ENCODE peak calls at places on chromosomes 13 and 19, in eight cellular contexts. One of them, this sample, is unnamed.

GRCh38 chr19:52554216-52554971 is 15.7 kb upstream of the ZNF701 start:
- DNase-seq in DND-41: no peak
- DNase-seq in RWPE1: no peak
- DNase-seq in spleen: no peak
- DNase-seq in uterus: no peak
- DNase-seq in colonic mucosa: no peak
- DNase-seq in neural progenitor cell: no peak
- DNase-seq in heart left ventricle: no peak
- DNase-seq in this sample: no peak

GRCh38 chr13:99215466-99215865 is 14.8 kb downstream of the UBAC2 start:
- DNase-seq in DND-41: peak; percentile 90
- DNase-seq in RWPE1: no peak
- DNase-seq in spleen: peak; percentile 80
- DNase-seq in uterus: no peak
- DNase-seq in colonic mucosa: no peak
- DNase-seq in neural progenitor cell: no peak
- DNase-seq in heart left ventricle: no peak
- DNase-seq in this sample: no peak

GRCh38 chr13:52968074-52968700 is 60.4 kb upstream of the OLFM4 start:
- DNase-seq in DND-41: peak; percentile 76
- DNase-seq in RWPE1: peak; percentile 80
- DNase-seq in spleen: peak; percentile 89
- DNase-seq in uterus: peak; percentile 39
- DNase-seq in colonic mucosa: peak; percentile 82
- DNase-seq in neural progenitor cell: peak; percentile 92
- DNase-seq in heart left ventricle: peak; percentile 69
- DNase-seq in this sample: peak; percentile 29

GRCh38 chr13:24004142-24004541 is 106.8 kb upstream of the C1QTNF9B start:
- DNase-seq in DND-41: no peak
- DNase-seq in RWPE1: no peak
- DNase-seq in spleen: no peak
- DNase-seq in uterus: no peak
- DNase-seq in colonic mucosa: no peak
- DNase-seq in neural progenitor cell: no peak
- DNase-seq in heart left ventricle: no peak
- DNase-seq in this sample: no peak

GRCh38 chr19:7982103-7982502 is 23.3 kb downstream of the ELAVL1 start:
- DNase-seq in DND-41: no peak
- DNase-seq in RWPE1: no peak
- DNase-seq in spleen: peak; percentile 52
- DNase-seq in uterus: no peak
- DNase-seq in colonic mucosa: no peak
- DNase-seq in neural progenitor cell: no peak
- DNase-seq in heart left ventricle: no peak
- DNase-seq in this sample: no peak

GRCh38 chr13:29594310-29594709 is 1.2 kb downstream of the SLC7A1 start:
- DNase-seq in DND-41: peak; percentile 55
- DNase-seq in RWPE1: peak; percentile 67
- DNase-seq in spleen: no peak
- DNase-seq in uterus: peak; percentile 52
- DNase-seq in colonic mucosa: peak; percentile 63
- DNase-seq in neural progenitor cell: peak; percentile 52
- DNase-seq in heart left ventricle: no peak
- DNase-seq in this sample: peak; percentile 71

GRCh38 chr19:2341247-2341705 is 12.8 kb downstream of the SPPL2B start:
- DNase-seq in DND-41: no peak
- DNase-seq in RWPE1: no peak
- DNase-seq in spleen: no peak
- DNase-seq in uterus: no peak
- DNase-seq in colonic mucosa: no peak
- DNase-seq in neural progenitor cell: no peak
- DNase-seq in heart left ventricle: no peak
- DNase-seq in this sample: no peak

GRCh38 chr13:24032674-24033073 is 127.8 kb upstream of the SPATA13 start:
- DNase-seq in DND-41: no peak
- DNase-seq in RWPE1: no peak
- DNase-seq in spleen: no peak
- DNase-seq in uterus: no peak
- DNase-seq in colonic mucosa: no peak
- DNase-seq in neural progenitor cell: no peak
- DNase-seq in heart left ventricle: no peak
- DNase-seq in this sample: no peak

GRCh38 chr13:25881946-25882574 is 169.8 kb downstream of the SHISA2 start:
- DNase-seq in DND-41: no peak
- DNase-seq in RWPE1: no peak
- DNase-seq in spleen: no peak
- DNase-seq in uterus: no peak
- DNase-seq in colonic mucosa: no peak
- DNase-seq in neural progenitor cell: peak; percentile 91
- DNase-seq in heart left ventricle: no peak
- DNase-seq in this sample: no peak

DNA sequence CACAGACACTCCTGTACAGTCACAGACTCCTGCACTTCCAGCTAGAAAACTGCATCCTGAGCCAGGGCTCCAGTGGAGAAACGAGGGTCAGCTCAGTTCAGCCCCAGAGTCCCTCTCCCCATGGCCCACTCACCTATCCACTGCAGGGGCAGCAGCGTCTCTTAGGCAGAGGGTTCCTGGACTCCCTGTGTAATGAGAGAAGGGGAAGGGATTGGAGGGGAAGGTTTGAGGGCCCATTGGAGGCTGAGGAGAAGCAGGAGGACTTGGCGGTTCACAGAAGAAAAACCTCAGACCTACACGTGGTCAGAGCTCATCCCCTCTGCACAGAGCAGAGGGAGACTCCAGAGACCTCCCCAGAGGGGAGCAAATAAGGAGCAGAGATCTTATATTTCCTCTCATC is 9.2 kb upstream of the CEACAM18 start:
- DNase-seq in DND-41: no peak
- DNase-seq in RWPE1: no peak
- DNase-seq in spleen: peak; percentile 21
- DNase-seq in uterus: no peak
- DNase-seq in colonic mucosa: no peak
- DNase-seq in neural progenitor cell: no peak
- DNase-seq in heart left ventricle: no peak
- DNase-seq in this sample: no peak
- H3K27ac ChIP-seq in DND-41: no peak overlapping the region
- H3K27ac ChIP-seq in RWPE1: no peak overlapping the region
- H3K27ac ChIP-seq in spleen: no peak overlapping the region
- H3K27ac ChIP-seq in uterus: no peak overlapping the region
- H3K27ac ChIP-seq in colonic mucosa: no peak overlapping the region
- H3K27ac ChIP-seq in neural progenitor cell: no peak overlapping the region
- H3K27ac ChIP-seq in heart left ventricle: no peak overlapping the region
- H3K27ac ChIP-seq in this sample: no peak overlapping the region

DNA sequence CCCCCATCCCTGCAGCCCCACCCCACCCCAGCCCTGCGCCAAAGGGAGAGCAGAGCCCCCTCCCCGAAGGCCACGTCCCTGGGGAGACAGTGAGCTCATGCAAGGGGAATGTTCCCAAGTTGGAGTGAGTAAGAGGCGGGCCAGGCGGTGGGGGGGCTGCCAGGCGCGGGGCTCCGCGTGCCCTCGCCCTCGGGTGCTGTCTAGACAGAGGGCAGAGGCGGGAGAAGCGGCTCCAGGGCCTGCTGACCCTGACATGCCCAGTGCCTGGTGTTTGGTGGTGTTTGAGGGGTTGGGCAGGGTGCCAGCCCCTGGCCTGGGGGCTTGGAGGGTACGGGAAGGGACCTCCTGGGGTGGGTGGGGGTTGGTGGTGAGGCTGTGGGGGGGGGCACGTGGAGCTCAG is 1.0 kb downstream of the FSTL3 start:
- DNase-seq in DND-41: no peak
- DNase-seq in RWPE1: peak; percentile 85
- DNase-seq in spleen: no peak
- DNase-seq in uterus: peak; percentile 86
- DNase-seq in colonic mucosa: peak; percentile 57
- DNase-seq in neural progenitor cell: no peak
- DNase-seq in heart left ventricle: peak; percentile 86
- DNase-seq in this sample: no peak
- H3K27ac ChIP-seq in DND-41: no peak overlapping the region
- H3K27ac ChIP-seq in RWPE1: peak overlapping the region; percentile 98
- H3K27ac ChIP-seq in spleen: peak overlapping the region; percentile 56
- H3K27ac ChIP-seq in uterus: peak overlapping the region; percentile 90
- H3K27ac ChIP-seq in colonic mucosa: peak overlapping the region; percentile 62
- H3K27ac ChIP-seq in neural progenitor cell: no peak overlapping the region
- H3K27ac ChIP-seq in heart left ventricle: peak overlapping the region; percentile 90
- H3K27ac ChIP-seq in this sample: peak overlapping the region; percentile 92

DNA sequence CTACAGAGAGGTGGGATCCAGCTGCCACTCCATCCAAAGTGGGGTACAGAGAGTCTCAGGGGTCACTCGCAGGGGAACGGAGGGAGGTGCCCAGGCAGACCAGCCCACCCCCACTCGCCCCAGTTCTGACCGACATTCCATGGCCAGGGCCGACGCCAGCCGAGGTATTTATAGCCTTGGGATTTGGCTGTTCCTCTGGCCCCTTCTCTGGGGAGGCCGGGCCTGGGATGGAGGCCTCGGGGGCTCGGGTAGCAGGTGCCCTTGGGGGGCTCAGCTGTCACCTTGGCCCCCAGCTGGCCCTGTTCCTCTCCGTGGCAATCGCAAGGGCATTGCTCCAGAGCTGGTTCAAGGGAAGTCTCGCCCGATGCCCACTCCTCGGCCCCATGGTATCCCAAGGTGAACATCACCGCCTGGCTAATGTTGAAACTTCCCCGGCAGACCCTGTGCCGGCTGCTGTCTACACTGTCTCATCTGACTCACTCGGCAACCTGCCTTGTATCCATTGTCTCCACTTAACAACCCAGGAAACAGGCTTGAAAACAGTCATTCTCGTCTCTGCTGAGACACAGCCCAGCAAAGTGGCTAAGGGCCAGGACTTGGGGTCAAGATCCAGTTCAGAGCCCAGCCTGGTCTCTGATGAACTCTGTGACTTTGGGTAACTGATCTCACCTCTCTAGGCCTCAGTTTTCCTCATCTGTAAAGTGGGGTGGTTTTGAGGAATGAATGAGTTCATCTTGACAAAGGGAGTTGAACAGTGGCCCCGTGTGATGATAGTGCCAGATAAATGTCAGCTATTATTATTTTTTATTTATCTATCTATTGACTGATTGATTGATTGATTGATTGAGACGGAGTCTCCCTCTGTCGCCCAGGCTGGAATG is 9.7 kb downstream of the PRKACA start:
- DNase-seq in DND-41: no peak
- DNase-seq in RWPE1: no peak
- DNase-seq in spleen: no peak
- DNase-seq in uterus: no peak
- DNase-seq in colonic mucosa: no peak
- DNase-seq in neural progenitor cell: no peak
- DNase-seq in heart left ventricle: peak; percentile 79
- DNase-seq in this sample: no peak
- H3K27ac ChIP-seq in DND-41: no peak overlapping the region
- H3K27ac ChIP-seq in RWPE1: peak overlapping the region; percentile 8
- H3K27ac ChIP-seq in spleen: peak overlapping the region; percentile 73
- H3K27ac ChIP-seq in uterus: peak overlapping the region; percentile 28
- H3K27ac ChIP-seq in colonic mucosa: no peak overlapping the region
- H3K27ac ChIP-seq in neural progenitor cell: no peak overlapping the region
- H3K27ac ChIP-seq in heart left ventricle: peak overlapping the region; percentile 99
- H3K27ac ChIP-seq in this sample: no peak overlapping the region

GRCh38 chr19:35068941-35069634 is 27.6 kb downstream of the HPN start:
- DNase-seq in DND-41: no peak
- DNase-seq in RWPE1: no peak
- DNase-seq in spleen: no peak
- DNase-seq in uterus: no peak
- DNase-seq in colonic mucosa: no peak
- DNase-seq in neural progenitor cell: no peak
- DNase-seq in heart left ventricle: no peak
- DNase-seq in this sample: no peak

GRCh38 chr19:35066691-35067563 is 25.4 kb downstream of the HPN start:
- DNase-seq in DND-41: peak; percentile 84
- DNase-seq in RWPE1: peak; percentile 70
- DNase-seq in spleen: peak; percentile 96
- DNase-seq in uterus: peak; percentile 76
- DNase-seq in colonic mucosa: peak; percentile 93
- DNase-seq in neural progenitor cell: peak; percentile 92
- DNase-seq in heart left ventricle: peak; percentile 81
- DNase-seq in this sample: no peak

GRCh38 chr19:35066121-35066520 is 24.6 kb downstream of the HPN start:
- DNase-seq in DND-41: no peak
- DNase-seq in RWPE1: no peak
- DNase-seq in spleen: no peak
- DNase-seq in uterus: no peak
- DNase-seq in colonic mucosa: no peak
- DNase-seq in neural progenitor cell: no peak
- DNase-seq in heart left ventricle: no peak
- DNase-seq in this sample: no peak

GRCh38 chr19:35070471-35070870 is 28.9 kb downstream of the HPN start:
- DNase-seq in DND-41: no peak
- DNase-seq in RWPE1: no peak
- DNase-seq in spleen: no peak
- DNase-seq in uterus: no peak
- DNase-seq in colonic mucosa: no peak
- DNase-seq in neural progenitor cell: no peak
- DNase-seq in heart left ventricle: no peak
- DNase-seq in this sample: no peak

GRCh38 chr19:35069706-35070105 is 28.2 kb downstream of the HPN start:
- DNase-seq in DND-41: no peak
- DNase-seq in RWPE1: no peak
- DNase-seq in spleen: no peak
- DNase-seq in uterus: no peak
- DNase-seq in colonic mucosa: no peak
- DNase-seq in neural progenitor cell: no peak
- DNase-seq in heart left ventricle: no peak
- DNase-seq in this sample: no peak
- H3K27ac ChIP-seq in DND-41: no peak overlapping the region
- H3K27ac ChIP-seq in RWPE1: no peak overlapping the region
- H3K27ac ChIP-seq in spleen: no peak overlapping the region
- H3K27ac ChIP-seq in uterus: no peak overlapping the region
- H3K27ac ChIP-seq in colonic mucosa: no peak overlapping the region
- H3K27ac ChIP-seq in neural progenitor cell: no peak overlapping the region
- H3K27ac ChIP-seq in heart left ventricle: no peak overlapping the region
- H3K27ac ChIP-seq in this sample: no peak overlapping the region

DNA sequence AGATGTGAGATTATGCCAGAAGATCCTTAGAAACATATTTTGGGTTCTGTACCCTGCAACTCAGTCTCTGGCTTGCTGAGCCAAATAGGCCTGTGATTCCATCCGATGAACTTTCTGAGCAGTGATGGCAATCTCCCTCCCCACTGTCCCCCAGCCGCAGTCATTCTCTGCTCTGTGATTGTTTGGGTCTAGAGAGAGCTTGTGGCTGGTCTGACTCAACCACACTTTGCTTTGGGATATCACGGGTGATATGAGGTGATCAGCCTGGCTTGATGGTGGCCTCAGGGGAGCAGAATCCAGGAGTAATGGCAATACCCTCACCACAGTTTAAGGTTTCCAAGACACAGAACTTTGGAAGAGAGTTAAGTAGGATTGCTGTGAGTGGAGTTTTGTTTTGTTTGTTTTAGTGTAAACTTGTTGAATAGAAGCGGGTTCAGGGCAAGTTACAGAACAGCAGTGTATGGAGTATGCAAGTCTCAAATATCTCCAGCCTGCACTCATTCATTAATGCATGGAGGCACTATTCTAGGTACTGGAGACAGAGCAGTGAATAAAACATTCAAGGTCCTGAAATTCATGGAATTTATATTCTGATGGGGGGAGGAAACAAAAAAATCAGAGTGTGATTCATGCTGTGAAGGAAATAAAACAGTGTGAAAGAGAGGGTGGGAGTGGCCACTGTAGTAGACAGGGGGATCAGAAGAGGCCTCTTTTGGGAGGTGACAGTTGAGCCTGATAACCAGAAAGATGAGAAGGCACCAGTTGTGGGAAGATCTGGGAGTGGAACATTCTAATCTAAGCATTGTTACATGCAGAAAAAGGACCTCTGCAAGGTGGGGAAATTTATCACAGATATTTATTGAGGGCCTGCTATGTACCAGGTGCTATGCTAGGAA is 5.4 kb downstream of the SAMD4B start:
- DNase-seq in DND-41: no peak
- DNase-seq in RWPE1: no peak
- DNase-seq in spleen: no peak
- DNase-seq in uterus: no peak
- DNase-seq in colonic mucosa: no peak
- DNase-seq in neural progenitor cell: no peak
- DNase-seq in heart left ventricle: no peak
- DNase-seq in this sample: no peak
- H3K27ac ChIP-seq in DND-41: no peak overlapping the region
- H3K27ac ChIP-seq in RWPE1: no peak overlapping the region
- H3K27ac ChIP-seq in spleen: peak overlapping the region; percentile 4
- H3K27ac ChIP-seq in uterus: no peak overlapping the region
- H3K27ac ChIP-seq in colonic mucosa: no peak overlapping the region
- H3K27ac ChIP-seq in neural progenitor cell: no peak overlapping the region
- H3K27ac ChIP-seq in heart left ventricle: no peak overlapping the region
- H3K27ac ChIP-seq in this sample: no peak overlapping the region